ENCODE peak calls at places on chromosomes 6 and 20, in ten cellular contexts. One of them, this sample, is unnamed.

GRCh38 chr20:38947931-38948362 is 14.2 kb upstream of the DHX35 start:
- DNase-seq in A549: no peak
- DNase-seq in tibial nerve: no peak
- DNase-seq in sigmoid colon: no peak
- DNase-seq in SK-N-SH: no peak
- DNase-seq in esophagus muscularis mucosa: no peak
- DNase-seq in K562: peak
- DNase-seq in stomach: no peak
- DNase-seq in HepG2: no peak
- DNase-seq in transverse colon: no peak
- DNase-seq in this sample: no peak

GRCh38 chr6:167898673-167899311 is 72.1 kb downstream of the AFDN start:
- DNase-seq in SK-N-SH: peak
- DNase-seq in esophagus muscularis mucosa: no peak
- DNase-seq in sigmoid colon: no peak
- DNase-seq in stomach: no peak
- DNase-seq in HepG2: peak
- DNase-seq in A549: peak
- DNase-seq in K562: no peak
- DNase-seq in tibial nerve: no peak
- DNase-seq in transverse colon: no peak
- DNase-seq in this sample: no peak

GRCh38 chr20:13384132-13384531 is 163.1 kb downstream of the ISM1 start:
- DNase-seq in stomach: no peak
- DNase-seq in esophagus muscularis mucosa: no peak
- DNase-seq in transverse colon: no peak
- DNase-seq in SK-N-SH: no peak
- DNase-seq in K562: no peak
- DNase-seq in A549: no peak
- DNase-seq in sigmoid colon: no peak
- DNase-seq in HepG2: no peak
- DNase-seq in tibial nerve: no peak
- DNase-seq in this sample: no peak

GRCh38 chr6:7309050-7309449 is 3.9 kb downstream of the SSR1 start:
- DNase-seq in HepG2: no peak
- DNase-seq in esophagus muscularis mucosa: no peak
- DNase-seq in K562: no peak
- DNase-seq in SK-N-SH: no peak
- DNase-seq in A549: no peak
- DNase-seq in stomach: no peak
- DNase-seq in sigmoid colon: no peak
- DNase-seq in tibial nerve: no peak
- DNase-seq in transverse colon: no peak
- DNase-seq in this sample: no peak

GRCh38 chr6:158769696-158770446 is 49.3 kb downstream of the EZR start:
- DNase-seq in A549: no peak
- DNase-seq in tibial nerve: peak
- DNase-seq in sigmoid colon: peak
- DNase-seq in SK-N-SH: no peak
- DNase-seq in stomach: no peak
- DNase-seq in K562: no peak
- DNase-seq in HepG2: no peak
- DNase-seq in transverse colon: no peak
- DNase-seq in esophagus muscularis mucosa: no peak
- DNase-seq in this sample: no peak

GRCh38 chr6:168962886-168963285 is 290.8 kb downstream of the THBS2 start:
- DNase-seq in stomach: no peak
- DNase-seq in SK-N-SH: no peak
- DNase-seq in transverse colon: no peak
- DNase-seq in HepG2: no peak
- DNase-seq in A549: no peak
- DNase-seq in tibial nerve: no peak
- DNase-seq in K562: no peak
- DNase-seq in sigmoid colon: no peak
- DNase-seq in esophagus muscularis mucosa: no peak
- DNase-seq in this sample: no peak

GRCh38 chr6:117531346-117531745 is 48.9 kb downstream of the DCBLD1 start:
- DNase-seq in tibial nerve: no peak
- DNase-seq in K562: no peak
- DNase-seq in SK-N-SH: no peak
- DNase-seq in transverse colon: no peak
- DNase-seq in esophagus muscularis mucosa: no peak
- DNase-seq in sigmoid colon: no peak
- DNase-seq in HepG2: no peak
- DNase-seq in A549: no peak
- DNase-seq in stomach: no peak
- DNase-seq in this sample: no peak

GRCh38 chr6:168538892-168539811 is 98.2 kb downstream of the SMOC2 start:
- DNase-seq in sigmoid colon: no peak
- DNase-seq in transverse colon: no peak
- DNase-seq in esophagus muscularis mucosa: no peak
- DNase-seq in SK-N-SH: no peak
- DNase-seq in stomach: no peak
- DNase-seq in A549: no peak
- DNase-seq in K562: no peak
- DNase-seq in HepG2: no peak
- DNase-seq in tibial nerve: no peak
- DNase-seq in this sample: no peak

GRCh38 chr6:1605822-1606532 is 3.7 kb upstream of the FOXC1 start:
- DNase-seq in stomach: no peak
- DNase-seq in HepG2: no peak
- DNase-seq in esophagus muscularis mucosa: no peak
- DNase-seq in sigmoid colon: peak
- DNase-seq in A549: no peak
- DNase-seq in SK-N-SH: no peak
- DNase-seq in transverse colon: no peak
- DNase-seq in K562: no peak
- DNase-seq in tibial nerve: no peak
- DNase-seq in this sample: no peak

GRCh38 chr6:132872923-132873322 is 58.6 kb downstream of the RPS12 start:
- DNase-seq in A549: no peak
- DNase-seq in esophagus muscularis mucosa: no peak
- DNase-seq in K562: no peak
- DNase-seq in transverse colon: no peak
- DNase-seq in stomach: no peak
- DNase-seq in sigmoid colon: no peak
- DNase-seq in SK-N-SH: no peak
- DNase-seq in tibial nerve: no peak
- DNase-seq in HepG2: no peak
- DNase-seq in this sample: no peak

GRCh38 chr6:76861403-76861802 is 601.9 kb downstream of the HTR1B start:
- DNase-seq in stomach: peak
- DNase-seq in SK-N-SH: peak
- DNase-seq in sigmoid colon: no peak
- DNase-seq in A549: no peak
- DNase-seq in transverse colon: no peak
- DNase-seq in tibial nerve: no peak
- DNase-seq in esophagus muscularis mucosa: no peak
- DNase-seq in HepG2: peak
- DNase-seq in K562: no peak
- DNase-seq in this sample: no peak

DNA sequence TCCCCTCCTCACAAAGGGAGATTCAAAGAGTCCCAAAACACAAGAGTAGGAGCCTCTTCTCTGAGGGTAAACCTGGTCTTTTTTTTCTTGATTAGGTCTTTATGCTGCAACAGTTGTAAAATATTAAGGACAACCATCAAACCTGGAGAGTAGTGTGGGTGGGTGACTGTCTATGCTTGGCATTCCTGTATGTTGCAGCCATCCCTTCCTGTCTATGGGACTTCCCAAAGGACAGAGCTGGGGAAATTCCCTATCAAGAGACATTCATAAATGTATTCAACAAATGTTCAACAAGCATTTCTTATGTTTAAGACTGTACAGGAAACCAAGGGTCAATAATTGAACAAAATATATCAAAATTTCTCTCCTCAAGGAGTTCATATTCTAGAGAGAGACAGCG is 5.5 kb downstream of the BTN2A2 start:
- DNase-seq in sigmoid colon: no peak
- DNase-seq in K562: no peak
- DNase-seq in esophagus muscularis mucosa: no peak
- DNase-seq in SK-N-SH: no peak
- DNase-seq in HepG2: no peak
- DNase-seq in tibial nerve: no peak
- DNase-seq in A549: no peak
- DNase-seq in transverse colon: no peak
- DNase-seq in stomach: no peak
- DNase-seq in this sample: no peak
- TF ChIP-seq EP300 in sigmoid colon: no peak
- TF ChIP-seq EP300 in K562: no peak
- TF ChIP-seq EP300 in esophagus muscularis mucosa: no peak
- TF ChIP-seq EP300 in SK-N-SH: no peak
- TF ChIP-seq EP300 in HepG2: no peak
- TF ChIP-seq EP300 in tibial nerve: no peak
- TF ChIP-seq EP300 in A549: no peak
- TF ChIP-seq EP300 in transverse colon: no peak
- TF ChIP-seq EP300 in stomach: no peak
- TF ChIP-seq EP300 in this sample: no peak

DNA sequence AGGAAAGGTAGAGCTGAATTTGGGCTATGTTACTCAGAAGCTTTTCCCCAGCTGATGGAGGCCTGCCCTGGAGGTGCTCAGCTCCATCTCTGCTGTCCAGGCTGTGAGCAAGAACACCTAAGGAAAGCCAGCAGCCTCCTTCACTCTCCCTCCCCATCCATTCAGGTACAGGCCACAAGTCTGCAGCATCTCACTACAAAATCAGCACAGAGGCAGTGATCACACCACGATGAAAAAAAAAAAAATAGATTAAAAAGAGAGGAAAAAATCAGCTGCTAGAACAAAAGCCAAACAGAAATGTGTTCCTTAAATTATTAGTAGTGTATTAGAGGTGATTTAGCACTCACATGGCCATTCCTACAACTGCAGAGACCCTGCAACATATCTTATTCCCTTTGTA is 515.0 kb downstream of the CDH26 start:
- DNase-seq in tibial nerve: no peak
- DNase-seq in transverse colon: no peak
- DNase-seq in A549: no peak
- DNase-seq in stomach: no peak
- DNase-seq in sigmoid colon: no peak
- DNase-seq in HepG2: no peak
- DNase-seq in SK-N-SH: no peak
- DNase-seq in esophagus muscularis mucosa: no peak
- DNase-seq in K562: no peak
- DNase-seq in this sample: no peak
- TF ChIP-seq EP300 in tibial nerve: no peak
- TF ChIP-seq EP300 in transverse colon: no peak
- TF ChIP-seq EP300 in A549: no peak
- TF ChIP-seq EP300 in stomach: no peak
- TF ChIP-seq EP300 in sigmoid colon: no peak
- TF ChIP-seq EP300 in HepG2: no peak
- TF ChIP-seq EP300 in SK-N-SH: no peak
- TF ChIP-seq EP300 in esophagus muscularis mucosa: no peak
- TF ChIP-seq EP300 in K562: no peak
- TF ChIP-seq EP300 in this sample: no peak

DNA sequence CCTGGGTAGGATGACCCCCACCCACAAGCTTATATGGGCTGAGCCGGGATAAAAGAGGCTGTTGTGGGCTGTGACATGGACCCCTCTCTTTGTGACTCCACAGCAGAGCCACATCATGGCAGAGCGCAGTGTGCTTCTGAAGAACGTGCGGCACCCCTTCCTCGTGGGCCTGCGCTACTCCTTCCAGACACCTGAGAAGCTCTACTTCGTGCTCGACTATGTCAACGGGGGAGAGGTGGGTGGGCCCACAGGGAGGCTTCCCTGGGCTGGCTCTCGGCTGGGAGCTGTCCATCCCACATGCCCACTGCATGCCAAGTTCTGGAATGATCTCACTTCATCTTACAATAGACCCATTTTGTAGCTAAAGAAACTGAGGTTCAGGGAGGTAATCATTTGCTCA is 10.5 kb downstream of the SGK2 start:
- DNase-seq in esophagus muscularis mucosa: no peak
- DNase-seq in A549: no peak
- DNase-seq in transverse colon: no peak
- DNase-seq in K562: no peak
- DNase-seq in sigmoid colon: no peak
- DNase-seq in tibial nerve: no peak
- DNase-seq in HepG2: no peak
- DNase-seq in SK-N-SH: no peak
- DNase-seq in stomach: no peak
- DNase-seq in this sample: no peak
- TF ChIP-seq EP300 in esophagus muscularis mucosa: no peak
- TF ChIP-seq EP300 in A549: no peak
- TF ChIP-seq EP300 in transverse colon: no peak
- TF ChIP-seq EP300 in K562: no peak
- TF ChIP-seq EP300 in sigmoid colon: no peak
- TF ChIP-seq EP300 in tibial nerve: no peak
- TF ChIP-seq EP300 in HepG2: no peak
- TF ChIP-seq EP300 in SK-N-SH: no peak
- TF ChIP-seq EP300 in stomach: no peak
- TF ChIP-seq EP300 in this sample: no peak

DNA sequence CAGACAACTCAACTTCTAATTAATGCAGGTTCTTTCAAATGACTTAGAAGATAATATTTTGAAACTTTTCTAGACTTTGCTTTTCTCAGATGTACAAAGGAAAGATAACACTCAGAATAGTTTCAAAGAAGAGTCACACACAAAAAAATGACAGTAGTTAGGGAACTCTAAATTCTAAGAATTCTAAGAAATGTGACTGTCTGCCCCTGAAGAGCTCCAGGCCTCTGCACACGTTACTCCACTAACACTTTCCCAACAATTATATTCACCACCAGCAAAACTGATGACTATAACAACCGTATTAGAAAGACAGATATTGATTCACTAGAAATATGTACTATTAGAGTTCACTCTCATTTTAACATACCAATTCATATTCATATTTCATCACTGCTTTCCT is 133.3 kb upstream of the SMLR1 start:
- DNase-seq in K562: no peak
- DNase-seq in SK-N-SH: no peak
- DNase-seq in transverse colon: no peak
- DNase-seq in esophagus muscularis mucosa: no peak
- DNase-seq in HepG2: no peak
- DNase-seq in stomach: no peak
- DNase-seq in tibial nerve: no peak
- DNase-seq in sigmoid colon: no peak
- DNase-seq in A549: no peak
- DNase-seq in this sample: no peak
- TF ChIP-seq EP300 in K562: no peak
- TF ChIP-seq EP300 in SK-N-SH: no peak
- TF ChIP-seq EP300 in transverse colon: no peak
- TF ChIP-seq EP300 in esophagus muscularis mucosa: no peak
- TF ChIP-seq EP300 in HepG2: no peak
- TF ChIP-seq EP300 in stomach: no peak
- TF ChIP-seq EP300 in tibial nerve: no peak
- TF ChIP-seq EP300 in sigmoid colon: no peak
- TF ChIP-seq EP300 in A549: no peak
- TF ChIP-seq EP300 in this sample: no peak

GRCh38 chr6:75203721-75204120 is 2.1 kb downstream of the COL12A1 start:
- DNase-seq in transverse colon: no peak
- DNase-seq in A549: no peak
- DNase-seq in tibial nerve: no peak
- DNase-seq in K562: no peak
- DNase-seq in HepG2: no peak
- DNase-seq in esophagus muscularis mucosa: no peak
- DNase-seq in sigmoid colon: no peak
- DNase-seq in SK-N-SH: no peak
- DNase-seq in stomach: no peak
- DNase-seq in this sample: no peak
- TF ChIP-seq EP300 in transverse colon: no peak
- TF ChIP-seq EP300 in A549: no peak
- TF ChIP-seq EP300 in tibial nerve: no peak
- TF ChIP-seq EP300 in K562: no peak
- TF ChIP-seq EP300 in HepG2: no peak
- TF ChIP-seq EP300 in esophagus muscularis mucosa: no peak
- TF ChIP-seq EP300 in sigmoid colon: no peak
- TF ChIP-seq EP300 in SK-N-SH: no peak
- TF ChIP-seq EP300 in stomach: no peak
- TF ChIP-seq EP300 in this sample: no peak

This sample was measured in suprapubic skin.